ENCODE peak calls at places on chromosomes 12 and 14, in eight cellular contexts. T is pancreas, W is BJ, M is astrocyte, H is HCT116, R is AG10803, I is epithelial cell of esophagus, B is tibial artery. V is an unnamed sample.

GRCh38 chr12:6860116-6860515 is 7.2 kb upstream of the TPI1 start:
- DNase-seq in T (peak; percentile 49), W (no peak), B (no peak), R (no peak), H (no peak), M (no peak), I (no peak), V (no peak)

GRCh38 chr14:90714811-90715210 is 101.4 kb downstream of the TTC7B start:
- DNase-seq in H (no peak), M (peak; percentile 25), R (peak; percentile 34), W (no peak), T (no peak), B (no peak), I (peak; percentile 38), V (peak; percentile 45)

GRCh38 chr14:105924951-105925591 is 398.7 kb downstream of the TMEM121 start:
- DNase-seq in B (peak; percentile 11), H (no peak), W (no peak), T (no peak), M (no peak), R (no peak), I (no peak), V (no peak)

GRCh38 chr14:68263563-68264350 is 444.2 kb downstream of the RAD51B start:
- DNase-seq in R (peak; percentile 46), T (no peak), H (no peak), B (no peak), M (no peak), W (no peak), I (no peak), V (peak; percentile 24)

GRCh38 chr12:64273527-64274403 is 51.7 kb upstream of the KICS2 start:
- DNase-seq in H (peak; percentile 53), I (peak; percentile 62), W (no peak), R (no peak), B (no peak), T (no peak), M (no peak), V (peak; percentile 50)

GRCh38 chr12:3145546-3146310 is 68.5 kb downstream of the TSPAN9 start:
- DNase-seq in T (no peak), H (no peak), B (no peak), W (no peak), M (no peak), R (no peak), I (no peak), V (no peak)

GRCh38 chr14:103356151-103356766 is 22.2 kb downstream of the EIF5 start:
- DNase-seq in T (no peak), W (no peak), H (no peak), R (no peak), B (no peak), I (no peak), M (no peak), V (peak; percentile 29)

GRCh38 chr12:51860986-51861385 is 12.5 kb upstream of the FIGNL2 start:
- DNase-seq in B (no peak), H (no peak), T (no peak), W (no peak), R (no peak), I (no peak), M (no peak), V (no peak)

GRCh38 chr12:120640840-120641833 is 711 bp downstream of the CABP1 start:
- DNase-seq in B (no peak), M (peak; percentile 45), H (no peak), W (no peak), I (peak; percentile 74), T (peak; percentile 91), R (peak; percentile 43), V (peak; percentile 50)

GRCh38 chr12:76413121-76413520 is 64.9 kb upstream of the BBS10 start:
- DNase-seq in B (no peak), T (no peak), I (peak; percentile 77), R (no peak), M (no peak), H (no peak), W (no peak), V (no peak)

GRCh38 chr12:109458771-109459208 is 18.3 kb downstream of the KCTD10 start:
- DNase-seq in B (no peak), T (no peak), W (no peak), R (peak; percentile 46), H (no peak), I (no peak), M (peak; percentile 44), V (peak; percentile 85)

GRCh38 chr14:101992708-101993107 is 28.3 kb downstream of the DYNC1H1 start:
- DNase-seq in R (no peak), W (no peak), T (no peak), I (no peak), B (no peak), H (no peak), M (no peak), V (no peak)

GRCh38 chr14:59123526-59123925 is 64.9 kb upstream of the DAAM1 start:
- DNase-seq in M (no peak), T (no peak), W (no peak), I (no peak), B (peak; percentile 47), H (no peak), R (peak; percentile 49), V (no peak)

GRCh38 chr12:124327362-124328043 is 32.6 kb downstream of the RFLNA start:
- DNase-seq in T (peak; percentile 32), I (no peak), W (no peak), M (no peak), H (no peak), R (no peak), B (no peak), V (no peak)

GRCh38 chr12:124324803-124325705 is 30.2 kb downstream of the RFLNA start:
- DNase-seq in M (no peak), H (no peak), R (no peak), I (no peak), B (no peak), W (no peak), T (no peak), V (no peak)

GRCh38 chr12:124326899-124327298 is 32.0 kb downstream of the RFLNA start:
- DNase-seq in H (no peak), T (no peak), I (no peak), B (no peak), R (no peak), W (no peak), M (no peak), V (no peak)

GRCh38 chr12:124328116-124328515 is 33.2 kb downstream of the RFLNA start:
- DNase-seq in M (no peak), B (peak; percentile 66), W (no peak), I (no peak), T (peak; percentile 57), R (no peak), H (no peak), V (no peak)

DNA sequence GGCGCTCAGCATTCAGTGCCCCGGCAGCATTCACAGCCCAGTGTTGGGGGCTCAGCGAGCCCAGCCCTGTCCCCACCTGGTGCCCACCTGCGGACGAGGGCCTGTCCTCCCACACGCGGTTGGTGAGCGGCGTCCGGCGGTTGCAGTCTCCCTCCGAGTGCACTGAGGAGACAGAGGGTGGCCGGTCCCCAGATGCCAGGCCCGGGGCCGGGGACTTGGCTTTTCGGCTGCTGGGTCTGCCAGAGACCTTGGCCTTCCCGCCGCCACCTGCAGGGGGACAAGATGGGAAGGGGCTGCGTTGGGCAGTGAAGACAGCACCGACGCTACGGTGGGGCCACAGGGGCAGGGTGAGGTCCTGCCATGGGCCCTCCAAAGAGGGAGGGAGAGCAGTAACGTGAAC is 31.2 kb downstream of the RFLNA start:
- DNase-seq in W (no peak), R (no peak), M (no peak), H (no peak), T (no peak), B (no peak), I (no peak), V (no peak)
- TF ChIP-seq CTCF in W (no peak), R (no peak), M (no peak), H (no peak), T (no peak), B (no peak), I (no peak), V (no peak)

GRCh38 chr12:114794049-114794558 is 110.1 kb upstream of the TBX3 start:
- DNase-seq in W (no peak), R (no peak), B (no peak), M (no peak), I (no peak), T (no peak), H (no peak), V (no peak)
- H3K4me3 ChIP-seq in W (no peak overlapping the region), R (no peak overlapping the region), B (no peak overlapping the region), M (no peak overlapping the region), I (no peak overlapping the region), T (no peak overlapping the region), H (no peak overlapping the region), V (no peak overlapping the region)

DNA sequence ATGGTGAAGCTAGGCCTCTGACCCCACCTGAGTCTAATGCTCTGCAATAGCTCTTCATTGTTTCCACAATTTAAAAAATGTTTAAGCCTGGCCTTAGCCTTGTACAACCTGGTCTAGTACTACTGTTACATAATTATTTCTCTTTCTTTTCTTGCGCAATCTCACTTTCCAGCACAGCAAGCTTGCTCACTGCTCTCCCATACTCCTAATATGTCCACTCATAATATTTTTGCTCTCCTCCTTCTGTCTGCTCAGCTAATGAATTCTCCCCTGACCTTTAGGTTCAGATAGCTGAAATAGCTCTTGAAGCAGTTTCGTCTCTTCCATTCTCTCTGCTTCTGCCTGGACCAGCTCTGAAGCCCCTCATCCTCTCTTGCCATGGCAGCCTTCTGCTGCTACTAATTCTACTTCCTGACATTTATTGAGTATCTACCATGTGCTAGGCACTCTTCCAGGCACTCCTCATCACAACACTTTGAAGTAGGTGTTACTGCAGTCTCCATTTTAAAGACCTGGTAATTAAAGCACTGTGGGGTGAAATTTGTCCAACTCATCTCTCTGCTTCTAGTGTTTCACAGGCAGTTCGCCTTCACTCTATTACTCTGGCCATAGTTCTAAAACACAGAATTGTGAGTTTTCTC is 2.8 kb upstream of the SLC48A1 start:
- DNase-seq in M (no peak), W (no peak), H (no peak), T (no peak), I (peak; percentile 77), R (peak; percentile 68), B (no peak), V (peak; percentile 83)
- TF ChIP-seq CTCF in M (no peak), W (no peak), H (no peak), T (no peak), I (no peak), R (no peak), B (no peak), V (no peak)

GRCh38 chr12:34394211-34395055 is 372.1 kb downstream of the ALG10 start:
- DNase-seq in W (no peak), I (no peak), R (no peak), M (no peak), T (peak; percentile 38), B (peak; percentile 12), H (no peak), V (no peak)

GRCh38 chr12:34395056-34396005 is 373.0 kb downstream of the ALG10 start:
- DNase-seq in M (no peak), T (peak; percentile 26), B (no peak), H (no peak), R (no peak), W (no peak), I (no peak), V (no peak)

GRCh38 chr12:34393086-34393820 is 371.0 kb downstream of the ALG10 start:
- DNase-seq in T (peak; percentile 53), B (peak; percentile 4), I (no peak), M (no peak), H (no peak), W (no peak), R (no peak), V (no peak)

GRCh38 chr12:34392741-34393085 is 370.4 kb downstream of the ALG10 start:
- DNase-seq in B (peak; percentile 4), M (no peak), R (no peak), T (peak; percentile 44), H (no peak), I (no peak), W (no peak), V (no peak)

DNA sequence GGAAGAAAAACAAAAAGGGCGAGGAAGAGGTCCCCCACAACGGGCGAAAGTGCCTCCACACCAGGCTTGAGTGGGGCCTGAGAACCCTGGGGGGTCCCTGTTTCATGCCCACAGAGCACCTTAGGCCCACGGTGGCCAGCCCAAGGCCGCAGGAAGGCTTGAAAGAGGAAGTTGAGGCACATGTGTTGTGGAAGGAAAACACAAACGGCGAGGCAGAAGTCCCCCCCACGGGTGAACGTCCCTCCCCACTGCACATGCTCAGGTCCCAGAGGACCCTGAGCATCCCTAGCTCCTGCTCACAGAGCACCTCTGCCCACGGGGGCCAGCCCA is 371.5 kb downstream of the ALG10 start:
- DNase-seq in I (no peak), M (no peak), H (no peak), W (no peak), T (no peak), B (no peak), R (no peak), V (no peak)
- H3K4me3 ChIP-seq in I (no peak overlapping the region), M (no peak overlapping the region), H (no peak overlapping the region), W (no peak overlapping the region), T (no peak overlapping the region), B (no peak overlapping the region), R (no peak overlapping the region), V (no peak overlapping the region)